ENCODE peak calls at places on chromosomes 7 and 10, in six cellular contexts. A is adrenal gland, P is astrocyte, M is RWPE1, C is pancreas, E is DND-41. H is an unnamed sample.

GRCh38 chr7:91239171-91239604 is 25.0 kb upstream of the FZD1 start:
- DNase-seq in P (peak), A (peak), C (no peak), M (no peak), E (no peak), H (no peak)

GRCh38 chr10:70626056-70626455 is 23.5 kb upstream of the PRF1 start:
- DNase-seq in M (no peak), C (no peak), P (no peak), A (no peak), E (no peak), H (no peak)

GRCh38 chr7:7427363-7427762 is 108.3 kb downstream of the COL28A1 start:
- DNase-seq in A (no peak), P (no peak), M (no peak), C (no peak), E (no peak), H (no peak)

GRCh38 chr7:25722856-25723255 is 429.1 kb upstream of the NFE2L3 start:
- DNase-seq in E (no peak), M (no peak), A (no peak), P (no peak), C (no peak), H (no peak)

GRCh38 chr7:15503603-15504280 is 58.1 kb downstream of the AGMO start:
- DNase-seq in E (no peak), A (no peak), M (no peak), P (no peak), C (no peak), H (no peak)

GRCh38 chr10:71250405-71250804 is 38.0 kb downstream of the UNC5B start:
- DNase-seq in M (no peak), C (no peak), E (no peak), P (no peak), A (no peak), H (no peak)

GRCh38 chr7:65912220-65912619 is 39.3 kb downstream of the VKORC1L1 start:
- DNase-seq in M (no peak), E (no peak), P (no peak), C (no peak), A (no peak), H (no peak)

GRCh38 chr10:28946479-28946878 is 269.2 kb downstream of the BAMBI start:
- DNase-seq in E (no peak), A (no peak), M (no peak), C (no peak), P (peak), H (no peak)

GRCh38 chr10:131871673-131872005 is 29.2 kb upstream of the PPP2R2D start:
- DNase-seq in E (no peak), P (no peak), A (no peak), M (no peak), C (no peak), H (no peak)

GRCh38 chr7:30380294-30380693 is 95.9 kb downstream of the ZNRF2 start:
- DNase-seq in M (no peak), C (no peak), A (no peak), E (no peak), P (no peak), H (no peak)

GRCh38 chr10:79269443-79269842 is 77.8 kb upstream of the PPIF start:
- DNase-seq in A (no peak), M (no peak), E (no peak), C (no peak), P (no peak), H (no peak)

GRCh38 chr10:110495731-110496552 is 1.8 kb upstream of the DUSP5 start:
- DNase-seq in E (peak), A (peak), C (no peak), M (peak), P (peak), H (peak)

GRCh38 chr7:76133839-76134238 is 67.9 kb upstream of the SRRM3 start:
- DNase-seq in E (no peak), A (no peak), C (no peak), M (no peak), P (no peak), H (no peak)

GRCh38 chr10:23310443-23310842 is 34.2 kb downstream of the C10orf67 start:
- DNase-seq in M (no peak), E (no peak), A (no peak), C (no peak), P (no peak), H (no peak)

GRCh38 chr7:73442903-73443542 is 9.4 kb downstream of the FZD9 start:
- DNase-seq in C (no peak), A (no peak), E (no peak), P (no peak), M (no peak), H (no peak)

GRCh38 chr7:155361363-155361680 is 63.6 kb downstream of the INSIG1 start:
- DNase-seq in E (no peak), P (no peak), M (no peak), C (no peak), A (no peak), H (no peak)

GRCh38 chr7:89780291-89780690 is 374.0 kb upstream of the STEAP1 start:
- DNase-seq in C (no peak), A (no peak), M (no peak), E (no peak), P (no peak), H (no peak)

GRCh38 chr7:23291957-23292560 is 7.1 kb upstream of the MALSU1 start:
- DNase-seq in M (no peak), P (no peak), C (no peak), A (no peak), E (no peak), H (no peak)

GRCh38 chr10:117933036-117933435 is 113.7 kb downstream of the RAB11FIP2 start:
- DNase-seq in C (no peak), A (no peak), M (no peak), E (no peak), P (no peak), H (no peak)

DNA sequence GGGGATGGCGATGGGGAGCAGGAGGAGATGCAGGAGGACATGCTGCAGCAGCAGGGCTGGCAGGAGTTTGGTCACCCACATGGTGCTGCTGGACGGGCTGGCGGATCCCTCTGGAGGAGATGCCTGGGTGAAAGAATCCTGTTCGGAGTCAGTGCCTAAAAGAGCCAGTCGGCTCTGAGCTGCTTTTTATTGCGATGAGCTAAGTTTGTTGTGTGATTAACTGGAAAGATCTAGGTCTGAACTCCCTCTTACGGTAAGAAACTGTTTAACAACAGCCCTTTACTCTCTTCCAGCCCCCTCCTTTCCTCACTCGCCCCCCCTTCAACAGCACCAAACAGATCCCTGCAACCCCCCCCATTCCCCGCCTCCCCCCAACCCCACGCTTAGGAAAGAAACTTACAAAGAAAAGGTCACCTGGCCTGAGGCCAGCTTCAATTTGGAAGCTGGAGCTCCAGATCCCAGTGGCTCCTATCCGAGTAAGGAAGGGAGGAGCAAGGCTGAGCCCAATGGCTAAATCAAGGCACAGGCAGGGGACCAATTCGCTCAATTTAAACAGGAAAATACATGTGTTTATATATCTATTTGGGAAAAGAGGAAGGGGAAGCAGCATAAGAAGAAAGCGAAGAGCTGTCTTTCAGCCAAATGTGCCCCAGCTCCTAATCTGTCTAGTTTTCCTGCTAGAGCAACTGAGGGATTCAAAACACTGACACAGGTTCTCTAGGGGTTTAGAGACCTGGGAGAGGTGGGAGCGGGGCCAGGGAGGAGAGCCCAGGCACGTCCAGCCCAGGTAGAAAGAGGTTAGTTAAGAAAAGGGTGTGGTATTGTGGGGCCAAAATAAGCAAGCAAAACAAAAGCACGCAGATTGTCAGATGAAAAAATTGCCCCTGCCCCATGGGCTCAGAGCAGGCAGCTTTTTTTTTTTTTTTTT is at the start of gene HGF:
- DNase-seq in C (peak), M (no peak), E (no peak), P (peak), A (peak), H (peak)
- H3K27ac ChIP-seq in C (no peak), M (no peak), E (no peak), P (no peak), A (peak), H (peak)

GRCh38 chr7:1548438-1548831 is 7.6 kb downstream of the TMEM184A start:
- DNase-seq in P (no peak), A (no peak), C (no peak), E (no peak), M (no peak), H (no peak)
- TF ChIP-seq CTCF in P (no peak), A (no peak), C (no peak), E (no peak), M (no peak), H (no peak)

DNA sequence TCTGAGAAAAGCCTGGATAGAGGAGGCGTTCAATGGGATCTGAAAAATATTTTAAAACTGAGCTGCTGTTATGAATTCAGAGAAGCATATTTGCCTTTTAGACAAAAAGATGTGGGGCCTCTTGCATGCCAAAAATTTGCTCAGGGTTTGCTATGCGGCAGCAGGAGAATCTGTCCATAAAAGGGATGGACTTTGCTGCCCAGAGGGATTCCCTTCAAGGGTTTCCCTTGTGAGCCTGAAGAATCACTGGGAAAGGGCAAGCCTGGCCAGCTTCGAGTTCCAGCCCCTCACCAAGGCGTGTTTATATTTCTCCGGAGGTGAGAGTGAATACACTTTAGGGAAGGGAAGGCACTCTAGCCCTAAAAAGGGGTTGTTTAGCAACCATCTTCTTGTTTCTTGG is 55.5 kb upstream of the CALD1 start:
- DNase-seq in P (no peak), M (no peak), A (no peak), E (no peak), C (no peak), H (no peak)
- H3K27ac ChIP-seq in P (no peak), M (no peak), A (peak), E (no peak), C (no peak), H (no peak)

DNA sequence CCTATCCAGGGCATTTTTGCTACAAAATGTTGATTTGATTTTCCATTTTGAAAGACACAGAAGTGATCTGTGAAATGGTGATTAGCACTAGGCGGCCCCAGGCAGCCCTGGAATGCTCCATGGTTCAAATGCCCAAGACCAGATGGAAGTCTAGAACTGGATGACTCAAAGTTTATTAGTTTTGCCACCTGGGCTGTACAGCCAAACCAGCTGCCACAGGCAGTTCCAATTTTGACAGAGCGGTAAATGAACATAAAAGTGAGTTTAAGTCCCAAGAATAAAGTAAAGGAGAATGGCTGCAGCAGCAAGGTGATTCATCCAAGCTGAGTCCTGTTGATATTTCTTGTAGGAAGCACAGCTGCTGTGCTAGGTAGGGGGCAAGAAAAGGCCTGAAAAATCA is 180.5 kb downstream of the SUGCT start:
- DNase-seq in P (peak), E (no peak), A (no peak), M (no peak), C (no peak), H (no peak)
- TF ChIP-seq CTCF in P (no peak), E (no peak), A (no peak), M (no peak), C (no peak), H (no peak)

GRCh38 chr10:101816913-101817541 is 1.2 kb downstream of the OGA start:
- DNase-seq in M (no peak), P (no peak), A (no peak), C (no peak), E (no peak), H (no peak)
- H3K27ac ChIP-seq in M (peak), P (peak), A (peak), C (no peak), E (peak), H (peak)

DNA sequence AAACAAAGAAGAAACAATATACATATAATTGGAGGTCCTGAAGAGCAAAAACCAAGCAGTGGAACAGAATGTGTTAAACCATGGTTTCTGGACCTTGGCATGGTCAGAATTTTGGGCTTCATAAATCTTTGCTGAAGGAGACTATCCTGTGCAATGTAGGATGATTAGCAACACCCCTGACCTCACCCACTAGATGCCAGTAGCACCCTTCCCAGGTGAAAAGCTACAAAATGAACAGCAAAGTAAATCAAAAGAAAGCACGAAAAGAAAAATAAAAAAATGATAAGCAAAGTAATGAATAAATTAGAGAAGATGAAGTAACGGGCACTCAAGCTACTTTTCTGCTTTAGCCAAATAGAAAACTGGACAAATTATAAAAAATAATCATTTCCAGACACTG is 19.2 kb upstream of the ZPBP start:
- DNase-seq in C (no peak), E (no peak), P (no peak), M (no peak), A (no peak), H (no peak)
- TF ChIP-seq CTCF in C (no peak), E (peak), P (no peak), M (no peak), A (no peak), H (no peak)

GRCh38 chr10:101295266-101295665 is 58.7 kb upstream of the BTRC start:
- DNase-seq in E (no peak), M (no peak), A (no peak), C (no peak), P (no peak), H (no peak)

GRCh38 chr10:101294109-101294508 is 59.9 kb upstream of the BTRC start:
- DNase-seq in A (no peak), C (no peak), P (no peak), M (no peak), E (no peak), H (no peak)

GRCh38 chr10:101292194-101293006 is 61.6 kb upstream of the BTRC start:
- DNase-seq in A (peak), M (no peak), E (no peak), P (no peak), C (no peak), H (no peak)

GRCh38 chr10:101291254-101292193 is 62.3 kb upstream of the LBX1 start:
- DNase-seq in A (peak), C (peak), M (peak), E (no peak), P (no peak), H (no peak)

DNA sequence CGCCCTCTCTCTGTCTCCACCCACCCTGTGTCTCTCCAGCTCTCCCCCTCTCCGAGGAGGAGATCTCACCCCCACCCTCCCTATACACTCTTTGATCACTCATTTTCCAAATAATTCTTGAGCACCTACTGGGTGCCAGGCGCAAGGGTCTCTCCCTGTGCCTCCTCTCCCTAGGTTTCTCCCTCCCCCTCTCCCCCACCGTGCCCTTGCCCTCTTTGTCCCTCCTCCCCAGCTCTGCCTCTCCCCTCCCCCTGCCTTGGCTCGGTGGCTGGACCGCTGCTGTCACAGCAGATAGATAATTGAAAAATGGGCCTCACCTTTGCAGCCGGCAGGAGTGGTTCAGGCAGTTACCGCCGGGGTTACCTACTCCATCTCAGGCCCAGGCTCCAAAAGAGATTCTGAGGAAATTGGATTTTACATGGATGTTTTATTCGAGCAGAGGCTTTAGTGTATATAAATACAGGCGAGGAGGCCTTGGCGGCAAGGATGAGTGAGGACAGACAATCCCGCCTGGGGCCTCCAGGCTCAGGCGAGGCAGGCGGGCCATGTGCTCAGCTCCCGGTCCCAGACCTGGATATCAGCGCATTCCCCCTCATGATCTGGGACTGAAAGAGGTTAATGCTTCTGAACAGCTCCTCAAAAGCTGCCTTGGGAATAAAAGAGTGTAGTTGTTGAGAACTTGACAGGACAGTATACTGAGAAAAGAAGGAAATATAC is 60.8 kb upstream of the BTRC start:
- DNase-seq in A (no peak), C (no peak), E (no peak), M (no peak), P (no peak), H (no peak)
- H3K27ac ChIP-seq in A (no peak), C (no peak), E (no peak), M (no peak), P (no peak), H (peak)

GRCh38 chr10:127678091-127678490 is 58.9 kb upstream of the FOXI2 start:
- DNase-seq in P (no peak), E (no peak), M (no peak), A (no peak), C (no peak), H (no peak)

GRCh38 chr10:127679642-127680255 is 57.2 kb upstream of the FOXI2 start:
- DNase-seq in C (no peak), P (no peak), A (no peak), E (peak), M (no peak), H (no peak)
- TF ChIP-seq CTCF in C (no peak), P (no peak), A (peak), E (peak), M (peak), H (no peak)

DNA sequence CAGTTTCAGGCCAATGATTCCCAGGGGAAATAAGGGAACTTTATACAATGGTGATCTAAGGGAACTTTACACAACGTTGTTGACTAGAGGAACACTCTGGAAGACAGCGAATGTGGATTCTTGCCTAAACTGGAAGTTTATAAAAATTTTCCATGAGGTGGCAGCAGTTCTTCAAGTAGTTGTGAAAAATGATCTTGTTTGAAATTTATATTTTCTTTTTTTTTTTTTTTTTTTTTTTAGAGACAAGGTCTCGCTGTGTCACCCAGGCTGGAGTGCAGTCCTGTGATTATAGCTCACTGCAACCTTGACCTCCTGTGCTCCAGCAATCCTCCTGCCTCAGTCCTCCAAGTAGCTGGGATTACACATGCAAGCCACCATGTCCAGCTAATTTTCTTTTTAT is 32.1 kb upstream of the GTF2I start:
- DNase-seq in A (peak), C (no peak), M (no peak), E (no peak), P (peak), H (no peak)
- H3K27ac ChIP-seq in A (no peak), C (no peak), M (no peak), E (no peak), P (no peak), H (no peak)

DNA sequence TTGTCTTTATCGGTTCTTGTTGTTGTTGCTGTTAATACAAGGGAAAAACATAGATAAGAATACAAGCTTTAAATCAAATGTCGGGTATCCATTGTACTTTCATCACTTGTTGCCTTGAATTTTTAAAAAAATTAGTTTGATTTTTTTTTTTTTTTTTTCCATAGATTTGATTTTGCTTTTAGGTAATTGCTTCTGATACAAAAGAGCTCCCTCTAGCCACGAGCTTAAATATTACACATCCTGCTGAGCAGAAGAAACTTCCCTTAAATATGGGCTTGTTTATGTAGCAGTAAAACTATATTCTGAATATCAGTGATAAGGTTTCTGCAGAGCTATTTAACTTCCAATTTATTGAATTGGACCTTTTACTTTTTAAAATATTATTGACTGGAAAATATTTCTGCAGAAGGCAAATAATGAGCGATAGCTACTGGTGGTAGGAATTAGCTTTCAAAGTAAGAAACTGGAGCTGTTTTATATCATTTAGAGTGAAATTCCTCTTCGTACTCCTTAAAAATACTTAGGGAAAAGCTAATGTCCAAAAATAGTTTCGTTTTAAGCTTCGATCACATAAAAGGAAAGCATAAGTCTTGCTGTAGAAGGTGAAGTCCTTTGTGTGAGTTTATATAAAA is 216.9 kb downstream of the POLR1F start:
- DNase-seq in A (no peak), E (no peak), M (peak), C (no peak), P (peak), H (no peak)
- TF ChIP-seq CTCF in A (peak), E (peak), M (peak), C (peak), P (peak), H (no peak)

H was measured in right atrium auricular region.